ENCODE peak calls at places on chromosomes 4 and X, in four cellular contexts. L, V, D and R are unnamed samples.
A peak's percentile ranks its signal among the peaks of the same experiment; 100 is the strongest.

GRCh38 chrX:107429090-107429489 is 20.4 kb upstream of the FRMPD3 start:
- DNase-seq in L (peak; percentile 49), V (peak; percentile 49), D (no peak), R (no peak)

GRCh38 chr4:76420901-76421581 is at the start of gene CCDC158:
- DNase-seq in L (no peak), V (no peak), D (no peak), R (no peak)

GRCh38 chrX:43140546-43140945 is 362.6 kb upstream of the PPP1R2C start:
- DNase-seq in L (no peak), V (no peak), D (no peak), R (no peak)

GRCh38 chrX:40578039-40578438 is 2.7 kb upstream of the ATP6AP2 start:
- DNase-seq in L (peak; percentile 10), V (no peak), D (no peak), R (no peak)

GRCh38 chrX:22629105-22629725 is 356.5 kb downstream of the CBLL2 start:
- DNase-seq in L (no peak), V (no peak), D (no peak), R (no peak)

GRCh38 chr4:5954056-5954760 is 61.3 kb upstream of the CRMP1 start:
- DNase-seq in L (no peak), V (no peak), D (no peak), R (no peak)

GRCh38 chr4:101643201-101643600 is 147.3 kb upstream of the BANK1 start:
- DNase-seq in L (no peak), V (no peak), D (no peak), R (peak; percentile 16)

GRCh38 chrX:39896951-39897740 is 200.6 kb downstream of the BCOR start:
- DNase-seq in L (no peak), V (peak; percentile 52), D (no peak), R (no peak)

GRCh38 chrX:31038585-31039326 is 33.1 kb downstream of the FTHL17 start:
- DNase-seq in L (peak; percentile 44), V (peak; percentile 40), D (no peak), R (no peak)

GRCh38 chrX:109667986-109668385 is 43.0 kb upstream of the KCNE5 start:
- DNase-seq in L (no peak), V (no peak), D (no peak), R (no peak)

GRCh38 chrX:85930099-85930498 is 117.3 kb downstream of the CHM start:
- DNase-seq in L (peak; percentile 9), V (no peak), D (no peak), R (no peak)

GRCh38 chrX:44785652-44786051 is 58.2 kb upstream of the DUSP21 start:
- DNase-seq in L (no peak), V (no peak), D (no peak), R (no peak)

GRCh38 chr4:149887091-149887490 is 71.4 kb upstream of the IQCM start:
- DNase-seq in L (no peak), V (no peak), D (no peak), R (no peak)

GRCh38 chrX:135432881-135433521 is 11.3 kb downstream of the SMIM10L2A start:
- DNase-seq in L (no peak), V (no peak), D (no peak), R (no peak)

GRCh38 chrX:133542476-133542875 is 127.2 kb upstream of the GPC4 start:
- DNase-seq in L (no peak), V (no peak), D (no peak), R (no peak)

GRCh38 chrX:2452317-2452784 is 48.4 kb downstream of the DHRSX start:
- DNase-seq in L (peak; percentile 83), V (no peak), D (no peak), R (peak; percentile 90)

GRCh38 chrX:148940411-148940996 is 440.1 kb downstream of the AFF2 start:
- DNase-seq in L (no peak), V (no peak), D (no peak), R (no peak)

GRCh38 chrX:132730726-132731125 is 227.7 kb downstream of the HS6ST2 start:
- DNase-seq in L (no peak), V (no peak), D (no peak), R (no peak)

GRCh38 chr4:186915816-186916215 is 192.2 kb upstream of the FAT1 start:
- DNase-seq in L (no peak), V (no peak), D (no peak), R (no peak)

GRCh38 chrX:97705936-97706335 is 822.2 kb downstream of the RPA4 start:
- DNase-seq in L (no peak), V (no peak), D (no peak), R (no peak)

GRCh38 chrX:150508461-150509367 is 59.7 kb upstream of the MTM1 start:
- DNase-seq in L (no peak), V (no peak), D (no peak), R (no peak)

GRCh38 chr4:175376287-175376977 is 435.6 kb downstream of the GPM6A start:
- DNase-seq in L (no peak), V (no peak), D (no peak), R (no peak)

GRCh38 chr4:163495900-163496299 is 1.4 kb downstream of the TMA16 start:
- DNase-seq in L (no peak), V (no peak), D (peak; percentile 60), R (no peak)

GRCh38 chr4:5828005-5828391 is 64.9 kb downstream of the CRMP1 start:
- DNase-seq in L (no peak), V (no peak), D (no peak), R (no peak)

GRCh38 chr4:113610542-113610941 is 151.0 kb downstream of the CAMK2D start:
- DNase-seq in L (no peak), V (no peak), D (no peak), R (no peak)

GRCh38 chr4:73761856-73762255 is 21.5 kb downstream of the CXCL8 start:
- DNase-seq in L (no peak), V (no peak), D (no peak), R (no peak)

GRCh38 chrX:72340572-72340971 is 34.9 kb upstream of the CITED1 start:
- DNase-seq in L (peak; percentile 6), V (no peak), D (no peak), R (no peak)

GRCh38 chr4:109434007-109434792 is 585 bp downstream of the SEC24B start:
- DNase-seq in L (peak; percentile 48), V (peak; percentile 56), D (no peak), R (no peak)

GRCh38 chr4:71487324-71487677 is 148.5 kb downstream of the SLC4A4 start:
- DNase-seq in L (no peak), V (no peak), D (no peak), R (no peak)

GRCh38 chr4:82797591-82798081 is 960 bp downstream of the SCD5 start:
- DNase-seq in L (no peak), V (peak; percentile 70), D (no peak), R (no peak)

GRCh38 chr4:97411352-97411751 is 731.9 kb downstream of the STPG2 start:
- DNase-seq in L (no peak), V (no peak), D (no peak), R (no peak)

GRCh38 chr4:115128037-115128436 is 14.6 kb upstream of the NDST4 start:
- DNase-seq in L (no peak), V (no peak), D (no peak), R (no peak)

GRCh38 chr4:142440093-142440492 is 406.0 kb downstream of the INPP4B start:
- DNase-seq in L (no peak), V (no peak), D (no peak), R (no peak)

GRCh38 chrX:69277961-69278795 is 112.9 kb upstream of the PJA1 start:
- DNase-seq in L (no peak), V (peak; percentile 56), D (no peak), R (no peak)

GRCh38 chr4:2408401-2408958 is 10.0 kb downstream of the ZFYVE28 start:
- DNase-seq in L (peak; percentile 87), V (no peak), D (no peak), R (no peak)

GRCh38 chr4:176002007-176002623 is 63.5 kb upstream of the WDR17 start:
- DNase-seq in L (no peak), V (peak; percentile 78), D (no peak), R (peak; percentile 18)

GRCh38 chr4:151921811-151922210 is 161.0 kb upstream of the GATB start:
- DNase-seq in L (no peak), V (no peak), D (no peak), R (no peak)

GRCh38 chr4:99762728-99763127 is 53.9 kb upstream of the DAPP1 start:
- DNase-seq in L (no peak), V (no peak), D (no peak), R (no peak)

GRCh38 chr4:13627185-13627605 is 330 bp downstream of the BOD1L1 start:
- DNase-seq in L (peak; percentile 22), V (no peak), D (no peak), R (no peak)

GRCh38 chr4:134365852-134366251 is 164.3 kb upstream of the PABPC4L start:
- DNase-seq in L (no peak), V (no peak), D (no peak), R (no peak)
- TF ChIP-seq EGR1 in L (no peak), V (no peak), D (no peak), R (no peak)

GRCh38 chr4:4640692-4641091 is 98.8 kb upstream of the STX18 start:
- DNase-seq in L (no peak), V (peak; percentile 58), D (no peak), R (no peak)
- TF ChIP-seq POLR2A in L (no peak), V (no peak), D (no peak), R (no peak)

DNA sequence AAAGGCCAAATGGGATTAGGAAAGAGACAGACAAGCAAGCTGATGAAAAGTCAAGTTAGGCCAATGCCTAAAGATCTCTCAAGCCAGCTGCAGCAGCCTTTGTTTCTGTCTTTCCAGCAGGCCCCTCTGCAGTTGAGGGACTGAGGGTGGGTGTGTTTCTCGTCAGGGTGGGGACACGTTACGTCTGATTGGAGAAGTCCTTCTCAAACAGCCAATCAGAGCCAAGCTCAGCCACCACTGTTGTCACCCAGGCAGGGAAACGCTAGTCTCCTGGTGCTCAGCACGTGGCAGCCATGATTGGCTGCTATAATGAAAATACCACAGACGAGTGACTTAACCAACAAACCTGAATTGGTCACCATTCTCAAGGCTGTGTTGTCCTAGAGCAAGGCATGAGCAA is 177.1 kb upstream of the LCORL start:
- DNase-seq in L (no peak), V (no peak), D (no peak), R (no peak)
- H3K4me2 ChIP-seq in L (no peak overlapping the region), V (no peak overlapping the region), D (no peak overlapping the region), R (no peak overlapping the region)

DNA sequence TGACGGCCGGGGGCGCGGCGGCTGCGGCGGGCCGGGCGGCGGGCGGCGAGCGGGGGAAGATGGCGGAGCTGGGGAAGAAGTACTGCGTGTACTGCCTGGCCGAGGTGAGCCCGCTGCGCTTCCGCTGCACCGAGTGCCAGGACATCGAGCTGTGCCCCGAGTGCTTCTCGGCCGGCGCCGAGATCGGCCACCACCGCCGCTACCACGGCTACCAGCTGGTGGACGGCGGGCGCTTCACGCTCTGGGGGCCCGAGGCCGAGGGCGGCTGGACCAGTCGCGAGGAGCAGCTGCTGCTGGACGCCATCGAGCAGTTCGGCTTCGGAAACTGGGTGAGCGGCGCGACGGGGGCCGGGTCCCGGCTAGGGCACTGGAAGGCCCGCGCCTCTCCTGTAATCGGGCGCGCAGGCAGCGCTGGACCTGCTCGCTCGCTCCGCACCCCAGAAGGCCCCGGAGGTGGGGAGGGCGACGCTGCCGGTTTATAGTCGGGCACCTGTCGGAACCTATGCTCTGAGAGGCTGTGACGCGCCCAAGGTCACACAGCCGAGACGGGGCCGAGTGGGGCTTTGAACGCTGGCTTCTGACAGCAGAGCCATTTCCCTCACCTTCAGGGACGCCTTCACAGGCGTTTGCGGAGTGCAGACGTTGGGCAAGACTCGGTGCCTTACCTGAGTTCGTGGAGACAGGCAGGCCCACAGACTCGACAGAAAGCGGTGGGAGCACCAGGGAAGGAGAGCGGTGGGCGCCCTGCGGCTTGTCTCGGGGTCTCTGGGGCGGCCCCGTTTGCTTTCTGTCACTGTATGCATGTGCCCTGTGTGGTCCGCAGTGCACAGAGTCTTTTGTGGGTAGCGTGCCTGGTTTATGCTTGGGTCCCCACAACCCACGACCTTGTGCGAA is 596 bp downstream of the TADA2B start:
- DNase-seq in L (peak; percentile 54), V (peak; percentile 71), D (no peak), R (no peak)
- TF ChIP-seq EGR1 in L (no peak), V (no peak), D (no peak), R (no peak)

GRCh38 chr4:39977489-39978377 is at the start of gene PDS5A:
- DNase-seq in L (peak; percentile 93), V (peak; percentile 90), D (peak; percentile 56), R (peak; percentile 72)
- TF ChIP-seq POLR2A in L (peak; percentile 68), V (peak; percentile 77), D (peak; percentile 79), R (peak; percentile 77)